ENCODE peak calls at places on chromosomes 7 and 10, in six cellular contexts. N, K, E, C, V and J are unnamed samples.

GRCh38 chr10:60032723-60033122 is 126.4 kb upstream of the CCDC6 start:
- DNase-seq in N (peak; percentile 52), K (peak; percentile 69), E (peak; percentile 5), C (no peak), V (peak; percentile 96), J (peak; percentile 37)

GRCh38 chr10:54094321-54094720 is 706.7 kb downstream of the PCDH15 start:
- DNase-seq in N (no peak), K (no peak), E (no peak), C (no peak), V (no peak), J (no peak)

GRCh38 chr10:70752571-70752970 is 32.6 kb downstream of the TBATA start:
- DNase-seq in N (no peak), K (no peak), E (no peak), C (no peak), V (no peak), J (no peak)

GRCh38 chr7:153381275-153382119 is 621.9 kb downstream of the ACTR3B start:
- DNase-seq in N (peak; percentile 45), K (peak; percentile 44), E (no peak), C (no peak), V (peak; percentile 31), J (no peak)

GRCh38 chr7:139647085-139647484 is 123.6 kb downstream of the CLEC2L start:
- DNase-seq in N (peak; percentile 23), K (no peak), E (no peak), C (no peak), V (no peak), J (peak; percentile 51)

GRCh38 chr7:149459540-149460433 is 1.1 kb downstream of the ZNF777 start:
- DNase-seq in N (peak; percentile 85), K (no peak), E (peak; percentile 13), C (no peak), V (peak; percentile 15), J (no peak)

GRCh38 chr10:78717200-78717599 is 351.6 kb upstream of the ZMIZ1 start:
- DNase-seq in N (no peak), K (peak; percentile 14), E (no peak), C (no peak), V (peak; percentile 76), J (peak; percentile 91)

GRCh38 chr10:33334170-33334838 is at the start of gene NRP1:
- DNase-seq in N (peak; percentile 45), K (peak; percentile 23), E (no peak), C (no peak), V (peak; percentile 97), J (peak; percentile 11)

GRCh38 chr10:130550952-130551674 is 414.9 kb downstream of the GLRX3 start:
- DNase-seq in N (no peak), K (no peak), E (no peak), C (no peak), V (no peak), J (no peak)

GRCh38 chr7:79452495-79453265 is 787 bp downstream of the MAGI2 start:
- DNase-seq in N (no peak), K (no peak), E (no peak), C (no peak), V (no peak), J (peak; percentile 14)

GRCh38 chr10:133474833-133475734 is 21.3 kb downstream of the SCART1 start:
- DNase-seq in N (no peak), K (no peak), E (no peak), C (no peak), V (no peak), J (no peak)

GRCh38 chr10:3746634-3747033 is 38.4 kb downstream of the KLF6 start:
- DNase-seq in N (no peak), K (no peak), E (no peak), C (no peak), V (no peak), J (no peak)

GRCh38 chr10:124403548-124403947 is 15.2 kb downstream of the OAT start:
- DNase-seq in N (peak; percentile 77), K (no peak), E (no peak), C (peak; percentile 72), V (peak; percentile 88), J (peak; percentile 77)